ENCODE peak calls at places on chromosomes 6 and 20, in ten cellular contexts. U, O, B, J, H, G, M, N, S and E are unnamed samples.

GRCh38 chr20:8385247-8385646 is 253.2 kb downstream of the PLCB1 start:
- DNase-seq in G (peak), J (peak), U (peak), S (no peak), N (no peak), B (peak), M (no peak), O (peak), H (peak), E (no peak)

GRCh38 chr6:79610301-79611009 is 20.7 kb upstream of the SH3BGRL2 start:
- DNase-seq in G (no peak), O (no peak), J (no peak), B (no peak), M (no peak), U (no peak), N (no peak), H (no peak), S (no peak), E (no peak)

GRCh38 chr6:44056392-44057237 is 70.6 kb downstream of the MRPL14 start:
- DNase-seq in U (peak), H (peak), G (no peak), J (peak), B (peak), M (no peak), O (no peak), S (peak), N (no peak), E (no peak)

GRCh38 chr20:19181552-19181951 is 30.9 kb upstream of the SLC24A3 start:
- DNase-seq in B (no peak), U (no peak), S (no peak), O (no peak), G (no peak), M (no peak), H (no peak), J (no peak), N (no peak), E (no peak)

GRCh38 chr6:146209942-146210341 is 181.1 kb downstream of the GRM1 start:
- DNase-seq in B (no peak), M (no peak), G (no peak), N (no peak), O (no peak), H (no peak), U (no peak), J (no peak), S (no peak), E (no peak)

GRCh38 chr6:75279418-75279817 is 5.2 kb downstream of the TMEM30A start:
- DNase-seq in U (no peak), J (no peak), N (no peak), H (no peak), S (no peak), B (no peak), O (no peak), M (no peak), G (no peak), E (no peak)

GRCh38 chr6:136751478-136751956 is 40.8 kb downstream of the MAP3K5 start:
- DNase-seq in H (no peak), U (no peak), M (no peak), S (no peak), O (no peak), J (no peak), N (no peak), B (no peak), G (peak), E (no peak)

GRCh38 chr6:38176797-38177751 is 357.5 kb downstream of the ZFAND3 start:
- DNase-seq in J (peak), B (no peak), H (no peak), O (peak), M (no peak), N (peak), U (no peak), S (no peak), G (no peak), E (peak)

GRCh38 chr6:41209547-41209951 is 8.6 kb upstream of the TREML2 start:
- DNase-seq in G (no peak), N (no peak), U (no peak), H (no peak), S (peak), M (no peak), J (no peak), O (no peak), B (no peak), E (no peak)

GRCh38 chr20:14142964-14143627 is 147.8 kb downstream of the MACROD2 start:
- DNase-seq in G (no peak), B (peak), H (peak), S (no peak), M (no peak), J (no peak), N (no peak), O (peak), U (no peak), E (no peak)

GRCh38 chr6:142913511-142914047 is 31.4 kb downstream of the HIVEP2 start:
- DNase-seq in B (no peak), S (no peak), U (peak), N (no peak), J (no peak), H (no peak), O (no peak), G (peak), M (no peak), E (no peak)

GRCh38 chr6:156396068-156396771 is 381.0 kb upstream of the ARID1B start:
- DNase-seq in S (no peak), H (no peak), N (no peak), J (no peak), B (no peak), U (no peak), G (peak), M (no peak), O (no peak), E (no peak)

GRCh38 chr20:48841861-48842529 is 14.2 kb upstream of the PREX1 start:
- DNase-seq in M (no peak), U (no peak), O (peak), G (no peak), B (peak), S (no peak), J (no peak), N (no peak), H (peak), E (no peak)

GRCh38 chr6:147530132-147531060 is 21.9 kb downstream of the SAMD5 start:
- DNase-seq in G (peak), H (no peak), M (no peak), S (no peak), O (no peak), B (no peak), U (peak), N (no peak), J (no peak), E (no peak)

GRCh38 chr6:35240838-35241801 is 18.4 kb upstream of the ZNF76 start:
- DNase-seq in H (peak), J (peak), B (peak), N (peak), U (peak), M (peak), G (peak), S (peak), O (peak), E (peak)
- TF ChIP-seq CTCF in H (peak), J (peak), B (peak), N (peak), U (peak), M (peak), G (peak), S (peak), O (peak), E (peak)

GRCh38 chr20:52536040-52536439 is 344.5 kb upstream of the ZFP64 start:
- DNase-seq in G (no peak), S (no peak), J (no peak), B (no peak), O (no peak), U (no peak), H (no peak), M (no peak), N (no peak), E (no peak)

GRCh38 chr20:52536841-52537400 is 345.3 kb upstream of the ZFP64 start:
- DNase-seq in H (no peak), O (no peak), U (no peak), B (no peak), G (no peak), N (no peak), M (no peak), S (no peak), J (no peak), E (no peak)

GRCh38 chr20:52540489-52540888 is 348.9 kb upstream of the ZFP64 start:
- DNase-seq in O (no peak), N (no peak), U (no peak), S (no peak), M (no peak), H (no peak), B (no peak), J (no peak), G (no peak), E (no peak)

DNA sequence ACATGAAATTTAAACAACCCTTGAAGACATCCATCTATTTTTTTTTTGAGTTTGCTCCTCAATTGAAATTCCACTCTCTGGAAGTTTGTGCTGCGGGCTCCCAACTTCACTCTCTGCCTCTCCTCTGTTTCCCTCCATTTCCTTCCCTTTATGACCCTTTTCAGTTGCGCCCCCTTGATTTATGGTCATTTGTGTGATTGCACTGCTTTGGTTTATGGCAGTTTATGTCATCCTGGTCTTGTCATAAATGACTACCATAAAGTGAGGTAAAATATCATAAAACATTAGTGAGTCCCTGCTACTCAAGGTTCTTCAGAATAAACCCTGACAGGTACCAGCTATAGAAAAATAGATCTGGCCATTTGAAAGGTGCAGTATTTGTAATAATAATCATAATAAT is 348.3 kb upstream of the ZFP64 start:
- DNase-seq in J (no peak), U (no peak), H (no peak), M (no peak), N (no peak), B (no peak), O (no peak), G (peak), S (no peak), E (no peak)
- TF ChIP-seq CTCF in J (no peak), U (no peak), H (no peak), M (no peak), N (no peak), B (no peak), O (no peak), G (peak), S (no peak), E (no peak)

GRCh38 chr6:98039876-98040605 is 757.0 kb upstream of the MMS22L start:
- DNase-seq in B (peak), J (no peak), S (no peak), N (no peak), G (no peak), H (no peak), M (no peak), O (no peak), U (no peak), E (no peak)

GRCh38 chr6:98039443-98039842 is 756.4 kb upstream of the MMS22L start:
- DNase-seq in H (no peak), O (no peak), U (no peak), B (no peak), M (no peak), G (no peak), N (no peak), J (no peak), S (no peak), E (no peak)

GRCh38 chr6:98036344-98036743 is 753.3 kb upstream of the MMS22L start:
- DNase-seq in S (no peak), N (no peak), J (no peak), O (no peak), G (no peak), B (no peak), M (no peak), H (no peak), U (no peak), E (no peak)

GRCh38 chr6:98041072-98041471 is 758.1 kb upstream of the MMS22L start:
- DNase-seq in N (no peak), G (no peak), S (no peak), O (no peak), H (no peak), M (no peak), J (no peak), U (no peak), B (no peak), E (no peak)

GRCh38 chr6:98037571-98037970 is 754.6 kb upstream of the MMS22L start:
- DNase-seq in O (no peak), J (no peak), G (no peak), N (no peak), M (no peak), H (no peak), B (no peak), S (no peak), U (no peak), E (no peak)
- TF ChIP-seq CTCF in O (peak), J (no peak), G (no peak), N (no peak), M (no peak), H (no peak), B (no peak), S (no peak), U (no peak), E (peak)

DNA sequence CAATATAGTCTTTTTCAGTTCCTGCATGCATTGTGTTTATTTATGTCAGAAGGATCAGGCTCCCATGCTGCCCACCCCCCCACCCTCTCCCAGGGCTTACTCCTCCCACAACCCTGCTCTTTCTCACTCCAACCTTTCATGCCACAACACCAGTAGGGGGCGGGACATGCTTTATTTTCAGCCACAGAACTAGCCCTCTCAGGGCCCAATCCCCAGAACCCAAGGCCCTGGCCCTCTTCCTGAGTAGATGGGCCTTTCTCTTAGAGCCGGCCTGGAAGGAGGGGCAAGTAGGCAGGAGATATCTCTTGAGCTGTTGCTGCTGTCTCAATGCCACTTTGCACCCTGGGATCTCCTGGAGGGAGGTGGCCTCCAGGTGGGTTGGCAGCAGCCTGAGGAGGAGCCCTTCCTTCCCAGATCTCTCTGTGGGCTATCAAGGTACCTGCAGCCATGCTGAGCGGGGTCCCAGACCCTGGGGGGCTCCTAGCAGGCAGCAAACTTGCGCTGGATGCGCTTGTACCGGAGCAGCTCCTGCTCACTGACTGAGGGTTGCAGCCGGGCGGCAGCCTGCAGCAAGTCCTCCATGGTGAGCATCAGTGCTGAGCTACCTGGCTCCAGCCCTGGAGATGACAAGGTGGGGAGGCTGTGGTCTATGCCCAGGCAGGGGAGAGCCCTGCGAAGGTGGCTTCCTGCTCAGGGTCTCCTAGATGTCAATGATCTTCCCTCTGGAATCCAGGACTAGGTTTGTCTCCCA is 3.5 kb downstream of the GNMT start:
- DNase-seq in H (peak), G (peak), M (peak), J (no peak), O (peak), S (no peak), B (peak), N (peak), U (no peak), E (no peak)
- TF ChIP-seq CTCF in H (peak), G (peak), M (peak), J (no peak), O (peak), S (no peak), B (peak), N (no peak), U (no peak), E (peak)

GRCh38 chr6:82712826-82713225 is 349.2 kb downstream of the TPBG start:
- DNase-seq in J (no peak), M (no peak), B (no peak), G (peak), H (no peak), N (no peak), U (no peak), O (no peak), S (no peak), E (no peak)
- TF ChIP-seq CTCF in J (peak), M (peak), B (peak), G (peak), H (no peak), N (no peak), U (no peak), O (peak), S (no peak), E (peak)

GRCh38 chr20:961768-962167 is 40.3 kb downstream of the RSPO4 start:
- DNase-seq in N (no peak), J (no peak), B (no peak), O (no peak), G (no peak), S (no peak), M (no peak), H (no peak), U (no peak), E (no peak)

GRCh38 chr20:956330-956951 is 40.3 kb upstream of the ANGPT4 start:
- DNase-seq in J (peak), N (peak), U (peak), H (peak), O (peak), S (peak), G (peak), B (peak), M (peak), E (peak)

GRCh38 chr20:959996-960615 is 42.0 kb downstream of the RSPO4 start:
- DNase-seq in S (no peak), M (no peak), H (no peak), J (no peak), B (no peak), G (no peak), O (no peak), N (no peak), U (no peak), E (no peak)

GRCh38 chr20:957544-957943 is 41.4 kb upstream of the ANGPT4 start:
- DNase-seq in M (no peak), U (no peak), S (no peak), H (peak), N (no peak), B (no peak), O (peak), G (no peak), J (no peak), E (no peak)

DNA sequence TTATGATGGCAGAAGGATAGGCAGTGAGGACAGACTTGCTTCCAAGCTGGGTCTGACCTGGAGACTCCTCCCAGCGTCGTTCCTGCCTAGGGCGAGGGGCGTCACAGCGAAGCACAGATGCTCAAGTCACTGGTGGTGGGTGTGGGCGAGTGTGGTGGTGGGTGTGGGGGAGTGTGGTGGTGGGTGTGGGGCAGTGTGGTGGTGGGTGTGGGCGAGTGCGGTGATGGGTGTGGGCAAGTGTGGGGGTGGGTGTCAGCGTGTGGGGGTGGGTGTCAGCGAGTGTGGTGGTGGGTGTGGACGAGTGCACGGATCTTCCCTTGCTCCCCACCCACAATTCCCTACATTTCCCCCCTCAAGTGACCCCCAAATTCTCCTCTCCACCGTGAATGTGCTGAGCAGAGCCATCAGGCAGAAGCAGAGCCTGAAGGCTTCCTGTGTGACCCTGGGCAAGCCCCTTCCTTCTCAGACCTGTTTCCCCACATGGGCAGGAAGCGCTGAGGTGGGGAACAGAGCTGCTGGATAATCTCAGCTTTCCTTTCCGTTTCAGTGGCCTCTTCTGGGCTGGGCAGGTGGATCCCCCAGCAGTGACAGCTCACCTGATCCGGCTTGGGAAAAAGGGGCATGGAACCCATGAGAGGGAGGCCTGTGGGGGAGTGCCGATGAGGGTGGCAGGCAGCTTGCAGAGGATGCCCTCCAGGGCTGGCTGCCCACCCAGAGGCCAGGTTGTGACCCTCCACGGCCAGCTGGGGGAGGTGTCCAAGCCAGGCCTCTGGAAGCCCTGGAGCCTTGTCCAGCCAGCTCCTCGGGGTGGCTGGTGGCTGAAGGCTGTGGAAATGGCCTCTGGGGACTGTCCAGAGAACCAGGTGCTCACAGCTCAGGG is 42.9 kb downstream of the RSPO4 start:
- DNase-seq in O (no peak), G (no peak), N (peak), J (no peak), S (no peak), U (no peak), H (no peak), M (no peak), B (no peak), E (no peak)
- TF ChIP-seq CTCF in O (no peak), G (no peak), N (no peak), J (no peak), S (no peak), U (no peak), H (no peak), M (no peak), B (no peak), E (no peak)

DNA sequence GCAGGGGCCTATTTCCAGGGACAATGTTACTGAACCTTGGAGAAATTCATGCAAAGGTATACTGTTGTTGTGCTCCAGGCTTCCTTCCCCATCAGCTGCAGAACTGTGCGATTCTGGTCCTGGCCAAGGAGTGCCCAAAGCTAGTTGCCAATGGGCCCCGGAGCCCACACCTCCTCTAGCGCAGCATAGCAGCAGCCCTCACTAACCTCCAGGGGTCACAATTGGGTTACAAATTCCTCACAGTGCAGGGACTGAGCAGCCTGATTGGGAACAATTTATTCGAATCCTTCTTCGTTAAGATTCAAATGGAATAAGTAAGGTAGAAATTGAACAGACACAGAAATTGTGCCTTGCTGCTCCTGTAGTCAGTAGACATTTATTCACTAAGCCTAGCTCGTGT is 284.9 kb downstream of the PRKN start:
- DNase-seq in J (no peak), S (no peak), U (no peak), O (no peak), H (no peak), N (peak), G (peak), B (no peak), M (peak), E (peak)
- TF ChIP-seq CTCF in J (peak), S (no peak), U (no peak), O (peak), H (no peak), N (peak), G (peak), B (no peak), M (peak), E (peak)

DNA sequence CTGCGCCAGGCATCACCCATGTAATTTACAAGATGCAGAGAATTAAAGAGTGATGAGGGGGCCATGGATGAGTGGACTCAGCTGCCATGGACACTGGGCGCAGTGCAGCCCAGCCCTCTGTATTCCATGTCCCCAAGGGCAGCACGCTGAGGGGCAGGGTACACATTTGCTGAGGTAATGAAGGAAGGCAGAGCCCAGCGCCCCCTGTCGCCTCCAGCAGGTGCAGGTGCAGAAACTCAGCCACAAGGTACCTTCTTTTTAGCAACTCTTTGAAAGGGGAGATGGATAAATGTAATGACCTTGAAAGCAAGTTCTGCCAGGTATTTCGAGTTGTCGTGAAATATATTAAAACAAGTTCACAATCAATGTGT is 7.1 kb downstream of the CD93 start:
- DNase-seq in U (no peak), J (no peak), H (no peak), S (no peak), O (no peak), B (no peak), N (no peak), G (no peak), M (no peak), E (no peak)
- TF ChIP-seq CTCF in U (no peak), J (no peak), H (no peak), S (no peak), O (peak), B (peak), N (peak), G (peak), M (peak), E (peak)

GRCh38 chr6:112010328-112010727 is 43.6 kb upstream of the CCN6 start:
- DNase-seq in U (no peak), G (no peak), M (no peak), N (no peak), O (no peak), H (no peak), J (no peak), B (no peak), S (no peak), E (no peak)
- TF ChIP-seq CTCF in U (no peak), G (peak), M (no peak), N (no peak), O (peak), H (no peak), J (no peak), B (no peak), S (no peak), E (no peak)